ENCODE peak calls at places on chromosomes 4 and X, in ten cellular contexts. J, T, E, I, M, B, Q, N, P and R are unnamed samples.

GRCh38 chr4:102792361-102792936 is 31.7 kb upstream of the MANBA start:
- DNase-seq in I (no peak), B (no peak), N (no peak), M (no peak), Q (no peak), E (no peak), J (peak; percentile 24), P (no peak), T (no peak), R (no peak)

GRCh38 chrX:7278356-7278755 is 130.4 kb upstream of the PUDP start:
- DNase-seq in Q (no peak), J (no peak), P (no peak), N (no peak), B (no peak), E (no peak), I (no peak), T (no peak), M (no peak), R (no peak)

GRCh38 chr4:94676910-94677309 is 80.8 kb upstream of the BMPR1B start:
- DNase-seq in I (no peak), P (no peak), J (no peak), M (no peak), E (no peak), T (peak; percentile 29), N (peak; percentile 25), Q (no peak), B (no peak), R (no peak)

GRCh38 chr4:176002007-176002623 is 63.5 kb upstream of the WDR17 start:
- DNase-seq in N (peak; percentile 12), J (peak; percentile 78), B (peak; percentile 87), E (no peak), I (no peak), P (peak; percentile 15), T (no peak), M (peak; percentile 80), Q (peak; percentile 18), R (peak; percentile 87)

GRCh38 chr4:2135083-2135482 is 76.0 kb downstream of the NAT8L start:
- DNase-seq in E (peak; percentile 54), T (peak; percentile 85), N (peak; percentile 28), J (no peak), P (peak; percentile 12), B (no peak), M (no peak), I (peak; percentile 0), Q (no peak), R (no peak)

GRCh38 chr4:26321326-26322276 is 787 bp downstream of the RBPJ start:
- DNase-seq in J (peak; percentile 71), P (no peak), Q (peak; percentile 47), M (peak; percentile 50), T (peak; percentile 30), I (no peak), E (peak; percentile 63), B (peak; percentile 88), N (peak; percentile 31), R (peak; percentile 51)

GRCh38 chrX:120251471-120252011 is 929 bp downstream of the ZBTB33 start:
- DNase-seq in J (peak; percentile 32), E (no peak), I (no peak), B (peak; percentile 80), Q (peak; percentile 42), T (peak; percentile 46), M (peak; percentile 58), N (peak; percentile 12), P (peak; percentile 19), R (no peak)

GRCh38 chr4:165684177-165684870 is 188.7 kb upstream of the TLL1 start:
- DNase-seq in I (no peak), P (no peak), Q (no peak), E (no peak), N (peak; percentile 83), M (no peak), T (peak; percentile 61), B (no peak), J (no peak), R (no peak)

GRCh38 chr4:126850286-126850685 is 782.5 kb upstream of the INTU start:
- DNase-seq in T (peak; percentile 83), N (peak; percentile 99), I (peak; percentile 88), B (no peak), Q (no peak), E (no peak), M (no peak), J (no peak), P (no peak), R (no peak)

GRCh38 chrX:5958523-5958922 is 270.1 kb downstream of the NLGN4X start:
- DNase-seq in P (no peak), B (no peak), T (no peak), J (no peak), E (no peak), N (no peak), M (no peak), I (no peak), Q (no peak), R (no peak)

GRCh38 chr4:2934077-2934812 is 29.0 kb downstream of the NOP14 start:
- DNase-seq in M (peak; percentile 28), Q (peak; percentile 58), P (peak; percentile 58), I (no peak), J (peak; percentile 51), B (peak; percentile 92), E (peak; percentile 70), T (peak; percentile 75), N (peak; percentile 18), R (peak; percentile 62)

GRCh38 chr4:24791043-24791442 is 4.3 kb upstream of the SOD3 start:
- DNase-seq in N (no peak), J (no peak), I (no peak), M (no peak), E (no peak), Q (no peak), T (no peak), B (no peak), P (no peak), R (no peak)

GRCh38 chr4:151355155-151355554 is 29.8 kb upstream of the SH3D19 start:
- DNase-seq in I (no peak), Q (no peak), P (no peak), T (no peak), E (no peak), B (no peak), M (no peak), N (no peak), J (no peak), R (no peak)

GRCh38 chrX:120463241-120463640 is 5.9 kb downstream of the LAMP2 start:
- DNase-seq in B (no peak), N (no peak), Q (no peak), M (no peak), P (peak; percentile 22), E (no peak), T (peak; percentile 83), J (no peak), I (no peak), R (no peak)

GRCh38 chr4:78922207-78922606 is 17.0 kb downstream of the PAQR3 start:
- DNase-seq in T (peak; percentile 40), P (no peak), J (no peak), M (no peak), I (peak; percentile 49), E (no peak), Q (no peak), N (peak; percentile 54), B (no peak), R (no peak)

GRCh38 chr4:82123934-82124333 is 249.9 kb downstream of the HNRNPD start:
- DNase-seq in N (no peak), Q (no peak), T (no peak), P (no peak), J (peak; percentile 24), B (no peak), M (peak; percentile 8), E (peak; percentile 50), I (no peak), R (no peak)

GRCh38 chr4:16157609-16158503 is 68.4 kb downstream of the TAPT1 start:
- DNase-seq in I (no peak), J (peak; percentile 30), T (peak; percentile 17), M (no peak), P (no peak), E (no peak), Q (peak; percentile 34), B (no peak), N (no peak), R (no peak)

GRCh38 chr4:151730003-151730559 is 30.7 kb downstream of the GATB start:
- DNase-seq in E (no peak), Q (peak; percentile 74), M (no peak), I (no peak), N (peak; percentile 10), B (no peak), J (peak; percentile 46), T (no peak), P (no peak), R (no peak)

GRCh38 chr4:89001647-89002518 is 55.1 kb downstream of the FAM13A start:
- DNase-seq in E (no peak), J (no peak), M (no peak), B (no peak), N (no peak), I (no peak), P (peak; percentile 34), Q (no peak), T (no peak), R (no peak)

GRCh38 chrX:41022579-41022978 is 62.7 kb upstream of the USP9X start:
- DNase-seq in B (no peak), N (peak; percentile 39), J (no peak), I (no peak), E (no peak), T (peak; percentile 29), P (no peak), M (no peak), Q (no peak), R (no peak)
- H3K27ac ChIP-seq in B (no peak overlapping the region), N (no peak overlapping the region), J (no peak overlapping the region), I (no peak overlapping the region), E (no peak overlapping the region), T (no peak overlapping the region), P (no peak overlapping the region), M (no peak overlapping the region), Q (no peak overlapping the region), R (no peak overlapping the region)

DNA sequence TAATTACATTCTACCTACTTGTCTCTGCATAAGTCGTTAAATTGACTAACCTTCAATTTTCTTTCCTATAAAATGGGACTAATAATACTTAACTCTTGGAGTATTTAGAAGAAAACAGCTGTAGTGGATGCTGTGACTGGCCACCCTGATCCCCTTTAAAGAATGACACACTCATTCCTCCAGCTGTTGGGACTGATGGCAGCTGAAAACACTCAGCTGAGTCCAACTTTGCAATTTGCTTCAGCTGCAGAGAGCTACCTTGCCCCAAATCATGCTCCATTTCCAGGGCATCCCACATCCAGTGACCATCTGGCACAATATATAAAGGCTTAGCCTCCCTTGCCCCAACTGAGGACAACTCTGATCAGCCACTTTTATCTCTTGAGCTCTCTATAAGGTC is 89.1 kb downstream of the MID1IP1 start:
- DNase-seq in I (no peak), N (no peak), E (no peak), B (no peak), J (no peak), T (no peak), Q (no peak), M (no peak), P (no peak), R (no peak)
- H3K27ac ChIP-seq in I (no peak overlapping the region), N (no peak overlapping the region), E (no peak overlapping the region), B (no peak overlapping the region), J (no peak overlapping the region), T (no peak overlapping the region), Q (no peak overlapping the region), M (no peak overlapping the region), P (no peak overlapping the region), R (no peak overlapping the region)

GRCh38 chrX:155070975-155071693 is at the start of the genes BRCC3, CMC4 and MTCP1:
- DNase-seq in E (peak; percentile 83), M (peak; percentile 87), T (peak; percentile 83), I (peak; percentile 36), Q (peak; percentile 83), P (peak; percentile 84), B (peak; percentile 96), J (peak; percentile 77), N (peak; percentile 53), R (peak; percentile 95)
- H3K27ac ChIP-seq in E (peak within 1 kb of the TSS; percentile 86), M (peak within 1 kb of the TSS; percentile 81), T (peak within 1 kb of the TSS; percentile 63), I (peak within 1 kb of the TSS; percentile 75), Q (peak within 1 kb of the TSS; percentile 78), P (peak within 1 kb of the TSS; percentile 84), B (peak within 1 kb of the TSS; percentile 91), J (peak within 1 kb of the TSS; percentile 86), N (peak within 1 kb of the TSS; percentile 78), R (peak within 1 kb of the TSS; percentile 80)

GRCh38 chrX:108122748-108123147 is 31.2 kb downstream of the ATG4A start:
- DNase-seq in I (no peak), T (peak; percentile 20), B (no peak), E (no peak), J (no peak), Q (no peak), N (peak; percentile 72), M (no peak), P (no peak), R (no peak)
- H3K27ac ChIP-seq in I (no peak overlapping the region), T (no peak overlapping the region), B (no peak overlapping the region), E (no peak overlapping the region), J (no peak overlapping the region), Q (no peak overlapping the region), N (peak overlapping the region; percentile 53), M (no peak overlapping the region), P (no peak overlapping the region), R (no peak overlapping the region)